ENCODE peak calls at places on chromosomes 3 and 15, in six cellular contexts. B is mucosa of descending colon, K is esophagus muscularis mucosa, E is astrocyte, G is H1, R is PC-9. L is an unnamed sample.

GRCh38 chr3:184133840-184134745 is 1.1 kb upstream of the EIF2B5 start:
- DNase-seq in B (peak; percentile 88), K (peak; percentile 92), E (peak; percentile 71), G (no peak), R (peak; percentile 98), L (peak; percentile 87)

GRCh38 chr3:71724584-71725278 is 471 bp downstream of the EIF4E3 start:
- DNase-seq in B (peak; percentile 79), K (no peak), E (no peak), G (no peak), R (no peak), L (peak; percentile 71)

GRCh38 chr3:105867690-105868449 is 942 bp downstream of the CBLB start:
- DNase-seq in B (no peak), K (no peak), E (no peak), G (no peak), R (no peak), L (peak; percentile 55)

GRCh38 chr3:129441215-129441614 is 1.2 kb downstream of the IFT122 start:
- DNase-seq in B (no peak), K (no peak), E (no peak), G (no peak), R (no peak), L (no peak)

GRCh38 chr3:107430214-107431047 is 53.2 kb downstream of the CCDC54 start:
- DNase-seq in B (no peak), K (no peak), E (peak; percentile 34), G (no peak), R (no peak), L (peak; percentile 48)

GRCh38 chr15:47987908-47988532 is 132.8 kb upstream of the SLC24A5 start:
- DNase-seq in B (no peak), K (no peak), E (peak; percentile 31), G (no peak), R (no peak), L (peak; percentile 85)

GRCh38 chr3:64488938-64489337 is 198.9 kb downstream of the ADAMTS9 start:
- DNase-seq in B (no peak), K (no peak), E (no peak), G (no peak), R (no peak), L (no peak)

GRCh38 chr3:76405196-76405595 is 619.8 kb upstream of the ZNF717 start:
- DNase-seq in B (no peak), K (no peak), E (no peak), G (no peak), R (no peak), L (peak; percentile 51)

GRCh38 chr3:187263270-187263669 is 28.3 kb downstream of the MASP1 start:
- DNase-seq in B (no peak), K (no peak), E (peak; percentile 32), G (no peak), R (no peak), L (peak; percentile 26)

GRCh38 chr3:128993461-128994172 is at the start of gene CFAP92:
- DNase-seq in B (peak; percentile 95), K (peak; percentile 97), E (peak; percentile 36), G (peak; percentile 41), R (peak; percentile 65), L (peak; percentile 79)

GRCh38 chr3:180615954-180616353 is 14.0 kb downstream of the TTC14 start:
- DNase-seq in B (no peak), K (no peak), E (no peak), G (no peak), R (no peak), L (no peak)

GRCh38 chr15:42094512-42094963 is at the start of gene PLA2G4D:
- DNase-seq in B (no peak), K (no peak), E (no peak), G (no peak), R (peak; percentile 38), L (no peak)

GRCh38 chr3:177162742-177163141 is 34.5 kb downstream of the TBL1XR1 start:
- DNase-seq in B (no peak), K (no peak), E (no peak), G (no peak), R (no peak), L (no peak)

GRCh38 chr15:99100245-99101173 is 4.4 kb upstream of the SYNM start:
- DNase-seq in B (peak; percentile 84), K (no peak), E (peak; percentile 35), G (no peak), R (peak; percentile 50), L (peak; percentile 94)

GRCh38 chr3:100650651-100651611 is 41.5 kb downstream of the ADGRG7 start:
- DNase-seq in B (no peak), K (no peak), E (peak; percentile 61), G (no peak), R (peak; percentile 86), L (peak; percentile 64)

GRCh38 chr3:118538187-118538586 is 496.5 kb downstream of the IGSF11 start:
- DNase-seq in B (no peak), K (no peak), E (no peak), G (no peak), R (no peak), L (no peak)

GRCh38 chr15:83694030-83694429 is 40.1 kb downstream of the ADAMTSL3 start:
- DNase-seq in B (no peak), K (no peak), E (peak; percentile 41), G (no peak), R (no peak), L (no peak)

GRCh38 chr15:47384316-47384715 is 333.0 kb upstream of the SEMA6D start:
- DNase-seq in B (no peak), K (no peak), E (peak; percentile 89), G (peak; percentile 7), R (no peak), L (peak; percentile 89)

GRCh38 chr3:192923731-192924130 is 6.1 kb upstream of the MB21D2 start:
- DNase-seq in B (no peak), K (no peak), E (no peak), G (no peak), R (peak; percentile 64), L (no peak)

GRCh38 chr3:122427857-122428471 is 12.1 kb upstream of the WDR5B start:
- DNase-seq in B (no peak), K (no peak), E (peak; percentile 26), G (no peak), R (peak; percentile 55), L (peak; percentile 15)

GRCh38 chr3:10981961-10982360 is 10.6 kb upstream of the SLC6A1 start:
- DNase-seq in B (no peak), K (no peak), E (peak; percentile 40), G (no peak), R (no peak), L (no peak)

GRCh38 chr15:39130556-39131379 is 450.1 kb upstream of the THBS1 start:
- DNase-seq in B (no peak), K (no peak), E (no peak), G (no peak), R (peak; percentile 37), L (no peak)

GRCh38 chr15:91970142-91970541 is 116.6 kb downstream of the SLCO3A1 start:
- DNase-seq in B (peak; percentile 56), K (no peak), E (no peak), G (no peak), R (no peak), L (peak; percentile 90)

GRCh38 chr3:63349583-63350177 is 71.6 kb downstream of the SYNPR start:
- DNase-seq in B (no peak), K (no peak), E (peak; percentile 37), G (no peak), R (peak; percentile 38), L (peak; percentile 91)

GRCh38 chr15:52790166-52790708 is at the start of gene ONECUT1:
- DNase-seq in B (peak; percentile 72), K (no peak), E (no peak), G (no peak), R (no peak), L (peak; percentile 73)

GRCh38 chr3:155227141-155227540 is 66.3 kb downstream of the STRIT1 start:
- DNase-seq in B (no peak), K (no peak), E (no peak), G (no peak), R (no peak), L (no peak)
- H3K4me1 ChIP-seq in B (no peaks in the 10 kb centered on the region), K (peaks cover 4% of the 10 kb centered on the region), E (peaks cover under 1% of the 10 kb centered on the region), G (no peaks in the 10 kb centered on the region), R (peaks cover 4% of the 10 kb centered on the region), L (peaks cover 20% of the 10 kb centered on the region)

GRCh38 chr3:44966795-44967278 is 9.1 kb downstream of the ZDHHC3 start:
- DNase-seq in B (peak; percentile 49), K (no peak), E (no peak), G (no peak), R (peak; percentile 95), L (no peak)

GRCh38 chr3:44970916-44971490 is 5.0 kb downstream of the ZDHHC3 start:
- DNase-seq in B (no peak), K (no peak), E (no peak), G (no peak), R (peak; percentile 81), L (no peak)

GRCh38 chr3:44969170-44969569 is 6.8 kb downstream of the ZDHHC3 start:
- DNase-seq in B (no peak), K (no peak), E (no peak), G (no peak), R (no peak), L (no peak)

GRCh38 chr3:44968447-44968858 is 7.5 kb downstream of the ZDHHC3 start:
- DNase-seq in B (no peak), K (no peak), E (no peak), G (no peak), R (no peak), L (no peak)

GRCh38 chr3:44969779-44970178 is 6.2 kb downstream of the ZDHHC3 start:
- DNase-seq in B (no peak), K (no peak), E (no peak), G (no peak), R (no peak), L (no peak)
- H3K4me1 ChIP-seq in B (peaks cover 55% of the 10 kb centered on the region), K (peaks cover 22% of the 10 kb centered on the region), E (peaks cover 4% of the 10 kb centered on the region), G (peaks cover 5% of the 10 kb centered on the region), R (peaks cover 90% of the 10 kb centered on the region), L (peaks cover 20% of the 10 kb centered on the region)

GRCh38 chr3:25780618-25781017 is 2.6 kb downstream of the NGLY1 start:
- DNase-seq in B (no peak), K (no peak), E (no peak), G (no peak), R (no peak), L (no peak)
- H3K4me1 ChIP-seq in B (peaks cover 12% of the 10 kb centered on the region), K (peaks cover 25% of the 10 kb centered on the region), E (peaks cover 17% of the 10 kb centered on the region), G (peaks cover 5% of the 10 kb centered on the region), R (peaks cover 21% of the 10 kb centered on the region), L (peaks cover 22% of the 10 kb centered on the region)

DNA sequence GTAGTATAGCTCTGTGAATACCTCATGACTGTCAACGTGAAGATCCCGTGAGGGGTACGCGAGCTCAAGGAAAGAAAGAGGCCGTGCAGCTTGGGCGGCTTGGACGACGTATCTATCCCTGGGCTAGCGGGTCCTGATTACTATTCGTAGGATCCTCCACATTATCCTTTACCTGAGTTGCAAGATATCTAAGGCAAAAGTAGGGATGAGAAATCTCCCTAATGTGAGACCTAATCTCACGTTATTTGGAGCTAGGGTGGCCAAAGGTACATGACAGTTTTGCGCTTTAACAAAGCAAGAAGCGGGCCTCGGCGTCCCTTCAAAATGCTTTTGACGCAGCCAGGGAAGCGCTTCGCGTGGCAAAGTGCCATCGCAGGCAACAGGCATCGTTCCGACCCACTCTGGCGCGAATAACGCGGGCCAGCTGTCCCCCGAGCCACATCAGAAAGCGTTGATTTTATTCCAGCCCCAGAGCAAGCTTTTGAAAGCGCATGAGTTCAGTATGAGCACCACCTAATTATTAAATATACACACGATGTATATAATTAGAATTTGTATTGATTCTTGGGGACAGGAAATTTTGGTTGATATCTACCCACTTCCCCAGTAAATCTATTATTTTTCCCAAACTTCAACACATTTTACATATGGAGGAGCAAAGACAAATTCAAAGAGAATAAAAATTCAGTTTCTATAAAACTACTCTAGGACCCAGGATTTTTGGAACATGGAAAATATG is 2.5 kb upstream of the EOMES start:
- DNase-seq in B (no peak), K (no peak), E (no peak), G (no peak), R (no peak), L (no peak)
- H3K4me1 ChIP-seq in B (peaks cover 17% of the 10 kb centered on the region), K (peaks cover 57% of the 10 kb centered on the region), E (peaks cover 20% of the 10 kb centered on the region), G (peaks cover 42% of the 10 kb centered on the region), R (no peaks in the 10 kb centered on the region), L (peaks cover 29% of the 10 kb centered on the region)

GRCh38 chr3:157705258-157705657 is 202.0 kb upstream of the VEPH1 start:
- DNase-seq in B (no peak), K (no peak), E (no peak), G (no peak), R (no peak), L (no peak)
- H3K4me1 ChIP-seq in B (no peaks in the 10 kb centered on the region), K (no peaks in the 10 kb centered on the region), E (no peaks in the 10 kb centered on the region), G (no peaks in the 10 kb centered on the region), R (no peaks in the 10 kb centered on the region), L (peaks cover 3% of the 10 kb centered on the region)

L was measured in adipocyte.